ENCODE peak calls at places on chromosomes 6 and 20, in ten cellular contexts. C is occipital lobe; R is stimulated activated CD8-positive, alpha-beta memory T cell treated with anti-CD3 and anti-CD28 coated beads, Interleukin-12 subunit alpha, Interleukin-12 subunit beta, amount 100 ng/mL, for 4 hours; E is heart right ventricle; N is amniotic stem cell; V is Peyer's patch; B is spleen; S is globus pallidus; I is epithelial cell of esophagus; L is activated T-cell treated with anti-CD3 and anti-CD28 coated beads, Interleukin-2, amount 50 U/mL, for 72 hours. X is an unnamed sample.

GRCh38 chr20:63572071-63572787 is 1.8 kb downstream of the HELZ2 start:
- DNase-seq in I (no peak), R (no peak), V (no peak), S (no peak), N (no peak), E (no peak), C (no peak), L (no peak), B (peak; percentile 79), X (no peak)

GRCh38 chr6:19337103-19337502 is 500.1 kb upstream of the ID4 start:
- DNase-seq in C (no peak), V (no peak), R (no peak), S (no peak), N (no peak), E (no peak), L (no peak), I (no peak), B (no peak), X (no peak)

GRCh38 chr6:52576054-52576391 is 837 bp downstream of the TRAM2 start:
- DNase-seq in E (no peak), C (no peak), S (no peak), L (no peak), N (no peak), V (no peak), B (no peak), I (no peak), R (no peak), X (no peak)

GRCh38 chr6:129317931-129318820 is 391.8 kb downstream of the ARHGAP18 start:
- DNase-seq in I (peak; percentile 66), N (no peak), C (no peak), L (no peak), E (no peak), R (no peak), S (no peak), V (no peak), B (no peak), X (no peak)

GRCh38 chr20:13995841-13996240 is 525 bp downstream of the MACROD2 start:
- DNase-seq in C (peak; percentile 26), I (peak; percentile 34), N (no peak), R (no peak), S (peak; percentile 3), V (peak; percentile 81), L (no peak), E (peak; percentile 24), B (no peak), X (peak; percentile 42)

GRCh38 chr6:149895702-149896310 is 2.1 kb downstream of the RAET1E start:
- DNase-seq in B (peak; percentile 71), N (no peak), E (peak; percentile 30), S (no peak), L (peak; percentile 61), R (no peak), V (no peak), I (peak; percentile 76), C (no peak), X (peak; percentile 74)

GRCh38 chr6:107941627-107942026 is 16.4 kb downstream of the SEC63 start:
- DNase-seq in N (no peak), B (no peak), R (no peak), C (no peak), L (no peak), S (no peak), I (no peak), V (no peak), E (no peak), X (no peak)

GRCh38 chr20:45765980-45766379 is 25.7 kb downstream of the WFDC3 start:
- DNase-seq in S (no peak), R (no peak), L (no peak), B (no peak), E (no peak), N (no peak), C (no peak), I (no peak), V (no peak), X (no peak)

GRCh38 chr6:28315628-28316027 is 20.3 kb downstream of the ZSCAN31 start:
- DNase-seq in I (no peak), E (no peak), B (no peak), N (no peak), L (no peak), C (peak; percentile 5), S (no peak), R (no peak), V (no peak), X (no peak)

X was measured in ureter.